ENCODE peak calls at places on chromosomes 7 and 10, in six cellular contexts. C, J, F, U, B and I are unnamed samples. For H3K4me1, the result is how much of the 10 kb centered on the place peaks cover.

GRCh38 chr7:78018541-78019456 is 220.2 kb downstream of the PHTF2 start:
- ATAC-seq in F (no peak), C (peak), U (no peak), J (no peak), B (no peak), I (peak)

GRCh38 chr7:87933605-87933952 is 472 bp upstream of the ADAM22 start:
- ATAC-seq in J (no peak), C (no peak), B (no peak), F (no peak), U (no peak), I (no peak)

GRCh38 chr7:5322621-5323410 is 40.1 kb downstream of the SLC29A4 start:
- ATAC-seq in J (no peak), B (no peak), C (no peak), U (no peak), F (no peak), I (no peak)

GRCh38 chr7:115014794-115015193 is 92.9 kb downstream of the MDFIC start:
- ATAC-seq in F (no peak), B (no peak), C (no peak), U (no peak), J (peak), I (no peak)

GRCh38 chr10:87842776-87843497 is 20.4 kb downstream of the KLLN start:
- ATAC-seq in F (no peak), J (peak), B (no peak), U (no peak), C (no peak), I (no peak)

GRCh38 chr10:1117651-1118050 is 61.5 kb downstream of the WDR37 start:
- ATAC-seq in C (no peak), U (no peak), J (no peak), B (no peak), F (no peak), I (no peak)

GRCh38 chr7:137628211-137628610 is 218.6 kb downstream of the DGKI start:
- ATAC-seq in B (no peak), C (no peak), U (no peak), J (no peak), F (no peak), I (no peak)

GRCh38 chr7:28684729-28685211 is 272.5 kb downstream of the CREB5 start:
- ATAC-seq in B (no peak), J (no peak), F (no peak), C (no peak), U (no peak), I (no peak)

GRCh38 chr10:3472705-3473078 is 300.1 kb upstream of the PITRM1 start:
- ATAC-seq in U (no peak), B (peak), C (no peak), F (no peak), J (no peak), I (peak)

GRCh38 chr10:128792426-128793140 is 666.4 kb upstream of the MKI67 start:
- ATAC-seq in F (no peak), J (no peak), B (no peak), U (no peak), C (no peak), I (no peak)

GRCh38 chr10:46556515-46557318 is at the start of gene GPRIN2:
- ATAC-seq in B (no peak), U (no peak), F (no peak), C (peak), J (no peak), I (no peak)

GRCh38 chr7:122460936-122461335 is 156.4 kb upstream of the FEZF1 start:
- ATAC-seq in J (no peak), B (no peak), F (no peak), U (no peak), C (no peak), I (no peak)

GRCh38 chr7:132450706-132451105 is 125.6 kb downstream of the PLXNA4 start:
- ATAC-seq in C (no peak), F (no peak), J (no peak), U (no peak), B (no peak), I (no peak)

GRCh38 chr10:114265392-114266053 is 26.5 kb downstream of the VWA2 start:
- ATAC-seq in B (peak), J (no peak), F (no peak), C (no peak), U (peak), I (peak)

GRCh38 chr7:25754333-25754732 is 397.7 kb upstream of the NFE2L3 start:
- ATAC-seq in F (no peak), U (no peak), B (peak), C (no peak), J (no peak), I (peak)

GRCh38 chr7:154653281-154653680 is 349.6 kb downstream of the PAXIP1 start:
- ATAC-seq in J (no peak), U (no peak), B (no peak), C (no peak), F (no peak), I (no peak)

GRCh38 chr10:28798964-28799363 is 121.6 kb downstream of the BAMBI start:
- ATAC-seq in U (no peak), C (no peak), J (no peak), B (no peak), F (no peak), I (no peak)

GRCh38 chr7:20407585-20408466 is 77.1 kb downstream of the ITGB8 start:
- ATAC-seq in U (peak), F (no peak), C (peak), B (peak), J (no peak), I (peak)

GRCh38 chr7:151776876-151777510 is 99.9 kb downstream of the PRKAG2 start:
- ATAC-seq in U (no peak), B (no peak), J (no peak), F (no peak), C (no peak), I (no peak)

GRCh38 chr7:127383123-127383835 is 9.2 kb downstream of the ZNF800 start:
- ATAC-seq in C (peak), F (peak), J (no peak), B (no peak), U (no peak), I (no peak)

GRCh38 chr10:132115736-132116135 is 50.0 kb downstream of the JAKMIP3 start:
- ATAC-seq in J (no peak), B (no peak), U (no peak), C (no peak), F (no peak), I (no peak)

GRCh38 chr7:123770378-123770777 is 21.6 kb upstream of the WASL start:
- ATAC-seq in J (no peak), U (no peak), F (peak), C (peak), B (no peak), I (peak)

GRCh38 chr10:103095005-103095404 is 98.1 kb downstream of the NT5C2 start:
- ATAC-seq in U (no peak), J (no peak), B (no peak), F (no peak), C (no peak), I (no peak)

GRCh38 chr10:48982584-48982983 is 42.9 kb upstream of the LRRC18 start:
- ATAC-seq in B (no peak), F (no peak), C (no peak), J (no peak), U (no peak), I (no peak)

GRCh38 chr7:116776610-116777289 is 85.6 kb upstream of the CAPZA2 start:
- ATAC-seq in U (no peak), J (no peak), C (peak), F (no peak), B (peak), I (no peak)

GRCh38 chr7:117134885-117135552 is 181.7 kb downstream of the ST7 start:
- ATAC-seq in B (no peak), J (peak), F (no peak), U (no peak), C (no peak), I (no peak)

GRCh38 chr7:82319674-82320118 is 123.9 kb downstream of the CACNA2D1 start:
- ATAC-seq in U (peak), C (peak), B (peak), J (no peak), F (no peak), I (peak)

GRCh38 chr7:82312646-82313045 is 130.9 kb downstream of the CACNA2D1 start:
- ATAC-seq in C (no peak), B (no peak), J (no peak), U (no peak), F (no peak), I (no peak)

GRCh38 chr7:82313269-82313668 is 130.3 kb downstream of the CACNA2D1 start:
- ATAC-seq in F (no peak), B (no peak), J (no peak), U (no peak), C (no peak), I (no peak)

GRCh38 chr7:82317760-82318159 is 125.8 kb downstream of the CACNA2D1 start:
- ATAC-seq in J (no peak), U (no peak), F (no peak), C (no peak), B (no peak), I (no peak)

DNA sequence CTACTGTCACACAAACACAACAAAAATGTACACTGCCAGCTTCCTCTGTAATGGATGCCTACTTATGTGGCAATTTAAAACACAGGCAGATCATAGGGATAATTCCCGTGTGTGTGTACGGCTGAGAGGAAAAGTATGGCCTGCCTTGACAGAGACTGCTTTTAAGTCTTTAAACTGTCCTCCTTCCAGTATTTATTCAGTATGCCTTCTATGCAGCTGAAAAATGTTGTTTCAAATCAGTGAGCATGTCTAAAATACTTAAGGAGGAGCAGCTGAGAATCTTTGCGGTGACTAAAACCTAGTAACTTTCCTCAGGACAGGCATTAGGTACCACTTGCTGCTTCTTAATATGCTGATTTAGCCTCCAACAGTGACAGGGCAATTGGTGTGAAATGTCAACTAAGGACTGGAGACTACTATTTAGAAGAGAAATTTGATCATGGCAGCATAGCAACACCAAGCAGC is 126.3 kb downstream of the CACNA2D1 start:
- ATAC-seq in J (no peak), B (peak), F (no peak), C (no peak), U (peak), I (no peak)
- H3K4me1 ChIP-seq in J (under half), B (under half), F (under half), C (under half), U (under half), I (under half)

GRCh38 chr7:158490171-158490782 is 97.3 kb downstream of the PTPRN2 start:
- ATAC-seq in F (no peak), C (no peak), J (no peak), B (no peak), U (no peak), I (no peak)
- H3K4me1 ChIP-seq in F (under half), C (under half), J (under half), B (under half), U (under half), I (under half)

DNA sequence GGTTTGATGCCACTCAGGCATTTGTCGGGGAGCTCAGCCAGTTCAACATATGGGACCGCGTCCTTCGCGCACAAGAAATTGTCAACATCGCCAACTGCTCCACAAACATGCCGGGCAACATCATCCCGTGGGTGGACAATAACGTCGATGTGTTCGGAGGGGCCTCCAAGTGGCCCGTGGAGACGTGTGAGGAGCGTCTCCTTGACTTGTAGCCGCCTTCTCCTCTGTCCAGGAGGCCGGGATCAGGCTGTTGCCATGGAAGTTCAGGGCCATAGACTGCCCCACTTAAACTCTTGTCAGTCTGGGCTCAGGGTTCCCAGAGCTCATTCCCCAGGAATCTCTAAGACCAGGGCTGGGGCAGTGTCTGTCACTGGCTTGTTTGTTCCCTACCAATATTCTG is 11.3 kb downstream of the NPTX2 start:
- ATAC-seq in U (no peak), C (no peak), B (no peak), J (no peak), F (no peak), I (no peak)
- H3K4me1 ChIP-seq in U (under half), C (under half), B (under half), J (under half), F (under half), I (under half)

GRCh38 chr10:71234970-71235681 is 22.8 kb downstream of the UNC5B start:
- ATAC-seq in F (no peak), C (no peak), B (peak), U (peak), J (no peak), I (peak)
- H3K4me1 ChIP-seq in F (under half), C (under half), B (half or more), U (half or more), J (under half), I (under half)

GRCh38 chr7:43646603-43647313 is 63.9 kb downstream of the STK17A start:
- ATAC-seq in C (peak), B (peak), J (no peak), F (no peak), U (peak), I (no peak)
- H3K4me1 ChIP-seq in C (half or more), B (half or more), J (half or more), F (under half), U (half or more), I (half or more)

DNA sequence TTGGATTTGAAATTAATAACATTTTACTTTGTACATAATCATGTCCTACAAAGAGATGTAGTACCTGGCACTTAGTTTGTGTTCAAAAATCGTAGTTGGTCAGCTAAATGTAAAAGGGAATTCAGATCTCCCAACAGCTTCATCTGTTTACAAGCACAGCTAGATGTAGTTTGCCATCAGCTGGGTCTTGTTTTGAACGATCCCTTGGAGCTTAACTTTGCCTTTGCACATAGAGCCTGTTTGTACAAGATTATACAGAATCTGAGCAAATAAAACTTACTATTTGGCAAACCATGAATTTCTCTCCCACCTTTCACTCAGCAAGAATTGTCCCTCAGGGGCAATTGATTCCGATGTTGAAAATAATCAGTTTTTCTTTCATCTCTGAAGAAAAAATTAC is 36.1 kb upstream of the ADD3 start:
- ATAC-seq in B (no peak), C (no peak), J (no peak), U (no peak), F (peak), I (no peak)
- H3K4me1 ChIP-seq in B (under half), C (under half), J (under half), U (under half), F (half or more), I (under half)

GRCh38 chr10:79162022-79162421 is 93.3 kb downstream of the ZMIZ1 start:
- ATAC-seq in C (no peak), U (no peak), B (no peak), J (no peak), F (no peak), I (no peak)

GRCh38 chr10:79164075-79164474 is 95.3 kb downstream of the ZMIZ1 start:
- ATAC-seq in U (no peak), F (no peak), B (no peak), J (no peak), C (no peak), I (no peak)

GRCh38 chr10:79165068-79165467 is 96.3 kb downstream of the ZMIZ1 start:
- ATAC-seq in J (no peak), B (no peak), C (no peak), F (no peak), U (no peak), I (no peak)

GRCh38 chr10:79162861-79163662 is 94.3 kb downstream of the ZMIZ1 start:
- ATAC-seq in C (peak), U (no peak), B (no peak), F (no peak), J (no peak), I (no peak)

GRCh38 chr10:79163663-79163970 is 94.9 kb downstream of the ZMIZ1 start:
- ATAC-seq in C (no peak), J (no peak), F (no peak), U (no peak), B (no peak), I (no peak)
- H3K4me1 ChIP-seq in C (under half), J (under half), F (under half), U (half or more), B (half or more), I (half or more)